ENCODE peak calls at places on chromosome 10, in seven cellular contexts. B is H9, H is ovary, R is PC-3, L is upper lobe of right lung, O is heart left ventricle, Q is lower lobe of right lung. X is an unnamed sample.
A peak's percentile ranks its signal among the peaks of the same experiment; 100 is the strongest.

GRCh38 chr10:98331888-98332287 is 63.9 kb upstream of the LOXL4 start:
- DNase-seq in B (peak; percentile 85), H (no peak), R (no peak), L (no peak), O (no peak), Q (no peak), X (no peak)

GRCh38 chr10:101803511-101803910 is 14.7 kb downstream of the OGA start:
- DNase-seq in B (no peak), H (no peak), R (no peak), L (no peak), O (no peak), Q (no peak), X (no peak)

GRCh38 chr10:72951760-72952159 is 2.8 kb downstream of the PLA2G12B start:
- DNase-seq in B (no peak), H (no peak), R (no peak), L (no peak), O (no peak), Q (no peak), X (no peak)

GRCh38 chr10:51743146-51743545 is 43.8 kb upstream of the CSTF2T start:
- DNase-seq in B (no peak), H (no peak), R (no peak), L (no peak), O (no peak), Q (no peak), X (no peak)

GRCh38 chr10:124347956-124348355 is 70.8 kb downstream of the OAT start:
- DNase-seq in B (peak; percentile 39), H (no peak), R (no peak), L (peak; percentile 45), O (no peak), Q (no peak), X (no peak)

GRCh38 chr10:32190890-32191491 is 134.8 kb upstream of the KIF5B start:
- DNase-seq in B (no peak), H (no peak), R (peak; percentile 58), L (no peak), O (no peak), Q (no peak), X (no peak)

GRCh38 chr10:71809628-71810027 is 36.3 kb upstream of the VSIR start:
- DNase-seq in B (no peak), H (no peak), R (no peak), L (no peak), O (peak; percentile 41), Q (no peak), X (no peak)

GRCh38 chr10:64465653-64466052 is 944.5 kb downstream of the REEP3 start:
- DNase-seq in B (no peak), H (no peak), R (peak; percentile 59), L (no peak), O (no peak), Q (no peak), X (no peak)

GRCh38 chr10:132208489-132209050 is 21.8 kb downstream of the DPYSL4 start:
- DNase-seq in B (no peak), H (peak; percentile 12), R (no peak), L (no peak), O (peak; percentile 65), Q (no peak), X (no peak)

GRCh38 chr10:19588608-19589007 is 227.6 kb upstream of the PLXDC2 start:
- DNase-seq in B (no peak), H (no peak), R (no peak), L (no peak), O (no peak), Q (no peak), X (no peak)

GRCh38 chr10:102964713-102965112 is 46.6 kb downstream of the CNNM2 start:
- DNase-seq in B (no peak), H (no peak), R (no peak), L (no peak), O (no peak), Q (no peak), X (no peak)

GRCh38 chr10:49010295-49010694 is 70.7 kb upstream of the LRRC18 start:
- DNase-seq in B (no peak), H (no peak), R (no peak), L (peak; percentile 58), O (no peak), Q (no peak), X (no peak)

GRCh38 chr10:89648074-89648473 is 3.0 kb upstream of the PANK1 start:
- DNase-seq in B (no peak), H (no peak), R (no peak), L (no peak), O (no peak), Q (no peak), X (no peak)

GRCh38 chr10:35607475-35608316 is 2.6 kb downstream of the GJD4 start:
- DNase-seq in B (no peak), H (no peak), R (peak; percentile 61), L (no peak), O (peak; percentile 59), Q (peak; percentile 45), X (no peak)

GRCh38 chr10:111086602-111087001 is 9.8 kb downstream of the ADRA2A start:
- DNase-seq in B (no peak), H (no peak), R (no peak), L (no peak), O (no peak), Q (no peak), X (no peak)

GRCh38 chr10:114458955-114459354 is 54.7 kb upstream of the AFAP1L2 start:
- DNase-seq in B (peak; percentile 88), H (no peak), R (peak; percentile 47), L (peak; percentile 73), O (peak; percentile 70), Q (peak; percentile 65), X (no peak)

GRCh38 chr10:125084191-125085186 is 75.9 kb downstream of the CTBP2 start:
- DNase-seq in B (peak; percentile 81), H (peak; percentile 83), R (peak; percentile 87), L (peak; percentile 62), O (peak; percentile 85), Q (no peak), X (no peak)

GRCh38 chr10:74290703-74291102 is 139.7 kb downstream of the ADK start:
- DNase-seq in B (no peak), H (no peak), R (peak; percentile 65), L (no peak), O (no peak), Q (no peak), X (no peak)

GRCh38 chr10:102660891-102661613 is 16.8 kb downstream of the TRIM8 start:
- DNase-seq in B (peak; percentile 55), H (peak; percentile 78), R (no peak), L (peak; percentile 87), O (peak; percentile 88), Q (peak; percentile 80), X (peak; percentile 75)

GRCh38 chr10:112950714-112951348 is 784 bp downstream of the TCF7L2 start:
- DNase-seq in B (no peak), H (peak; percentile 64), R (peak; percentile 34), L (peak; percentile 70), O (no peak), Q (peak; percentile 49), X (peak; percentile 44)

GRCh38 chr10:112951349-112952281 is 1.6 kb downstream of the TCF7L2 start:
- DNase-seq in B (peak; percentile 61), H (peak; percentile 75), R (peak; percentile 55), L (peak; percentile 86), O (peak; percentile 77), Q (peak; percentile 78), X (peak; percentile 48)

GRCh38 chr10:112953075-112953501 is 3.0 kb downstream of the TCF7L2 start:
- DNase-seq in B (no peak), H (peak; percentile 63), R (no peak), L (no peak), O (peak; percentile 67), Q (peak; percentile 51), X (no peak)

GRCh38 chr10:112953760-112954159 is 3.7 kb downstream of the TCF7L2 start:
- DNase-seq in B (no peak), H (no peak), R (peak; percentile 44), L (no peak), O (no peak), Q (no peak), X (no peak)

DNA sequence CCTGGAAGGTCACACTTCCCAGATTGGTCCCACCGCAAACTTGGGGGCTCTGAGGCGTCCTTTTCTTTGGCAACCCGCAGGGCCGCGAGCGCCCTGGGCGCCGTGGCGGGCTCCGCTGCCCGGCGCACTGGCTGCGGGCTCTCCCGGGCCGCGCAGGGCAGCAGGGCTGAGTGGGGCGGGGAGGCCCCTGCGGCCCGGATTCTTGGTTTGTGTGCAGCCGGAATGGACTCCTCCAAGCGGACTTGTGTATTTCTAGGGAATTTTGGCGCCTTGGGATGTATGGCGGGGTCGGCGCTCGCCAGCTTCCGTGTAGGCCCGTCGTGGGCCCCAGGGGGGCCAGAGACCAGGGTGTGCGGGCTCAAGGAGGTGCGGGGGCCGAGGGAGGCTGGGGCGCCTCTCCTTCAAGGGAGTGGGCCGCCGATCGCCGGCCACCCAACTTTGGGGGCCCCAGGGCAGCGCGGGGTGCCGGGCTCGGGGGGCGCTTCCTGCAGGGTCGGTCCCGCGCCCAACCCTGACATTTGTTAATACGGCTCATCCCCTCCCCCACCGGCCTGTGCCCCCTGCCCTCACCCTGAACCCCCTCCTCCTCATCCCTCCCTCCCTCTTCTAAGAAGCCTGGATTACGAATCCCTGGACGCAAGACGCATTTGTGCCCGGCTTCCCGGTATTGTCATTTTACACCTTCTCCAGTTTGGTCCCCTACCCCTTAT is 2.4 kb downstream of the TCF7L2 start:
- DNase-seq in B (no peak), H (peak; percentile 58), R (no peak), L (peak; percentile 71), O (no peak), Q (peak; percentile 49), X (no peak)
- H3K4me1 ChIP-seq in B (peaks cover 6% of the 10 kb centered on the region), H (peaks cover 12% of the 10 kb centered on the region), R (peaks cover 34% of the 10 kb centered on the region), L (peaks cover 43% of the 10 kb centered on the region), O (peaks cover 42% of the 10 kb centered on the region), Q (peaks cover 52% of the 10 kb centered on the region), X (peaks cover 9% of the 10 kb centered on the region)

GRCh38 chr10:46558411-46559185 is 2.1 kb upstream of the GPRIN2 start:
- DNase-seq in B (peak; percentile 26), H (no peak), R (no peak), L (peak; percentile 67), O (peak; percentile 37), Q (peak; percentile 51), X (no peak)

GRCh38 chr10:46560381-46560780 is 3.9 kb upstream of the GPRIN2 start:
- DNase-seq in B (no peak), H (no peak), R (no peak), L (peak; percentile 60), O (peak; percentile 40), Q (peak; percentile 43), X (no peak)

GRCh38 chr10:46558141-46558410 is 1.6 kb upstream of the GPRIN2 start:
- DNase-seq in B (no peak), H (no peak), R (no peak), L (peak; percentile 70), O (no peak), Q (no peak), X (no peak)

GRCh38 chr10:46560952-46561351 is 4.5 kb upstream of the GPRIN2 start:
- DNase-seq in B (no peak), H (no peak), R (no peak), L (peak; percentile 53), O (peak; percentile 35), Q (no peak), X (no peak)

GRCh38 chr10:46559231-46559671 is 2.8 kb upstream of the GPRIN2 start:
- DNase-seq in B (no peak), H (no peak), R (no peak), L (no peak), O (peak; percentile 29), Q (peak; percentile 44), X (no peak)
- H3K27me3 ChIP-seq in B (peaks cover 2% of the 10 kb centered on the region), H (no peaks in the 10 kb centered on the region), R (no peaks in the 10 kb centered on the region), L (peaks cover 55% of the 10 kb centered on the region), O (peaks cover 70% of the 10 kb centered on the region), Q (peaks cover 52% of the 10 kb centered on the region), X (peaks cover 17% of the 10 kb centered on the region)

GRCh38 chr10:99999319-100000108 is 10.2 kb downstream of the DNMBP start:
- DNase-seq in B (no peak), H (no peak), R (no peak), L (no peak), O (no peak), Q (no peak), X (no peak)
- H3K4me1 ChIP-seq in B (no peaks in the 10 kb centered on the region), H (peaks cover 16% of the 10 kb centered on the region), R (peaks cover 11% of the 10 kb centered on the region), L (peaks cover 28% of the 10 kb centered on the region), O (peaks cover 23% of the 10 kb centered on the region), Q (peaks cover 26% of the 10 kb centered on the region), X (peaks cover 1% of the 10 kb centered on the region)

GRCh38 chr10:43228783-43229207 is 38.1 kb downstream of the RASGEF1A start:
- DNase-seq in B (no peak), H (no peak), R (no peak), L (peak; percentile 51), O (no peak), Q (peak; percentile 34), X (no peak)
- H3K27me3 ChIP-seq in B (peaks cover 19% of the 10 kb centered on the region), H (no peaks in the 10 kb centered on the region), R (peaks cover 24% of the 10 kb centered on the region), L (peaks cover 32% of the 10 kb centered on the region), O (peaks cover 39% of the 10 kb centered on the region), Q (peaks cover 38% of the 10 kb centered on the region), X (no peaks in the 10 kb centered on the region)